ENCODE peak calls at places on chromosome 21, in seven cellular contexts. I is Peyer's patch; Q is body of pancreas; K is hepatocyte; A is transverse colon; M is CD8-positive, alpha-beta T cell; O is fibroblast of lung. T is an unnamed sample.

GRCh38 chr21:35390013-35390776 is 341.1 kb upstream of the RUNX1 start:
- DNase-seq in O (peak; percentile 33), Q (no peak), A (no peak), K (peak; percentile 22), M (no peak), I (no peak), T (no peak)

GRCh38 chr21:22573834-22574233 is 1575.6 kb downstream of the NCAM2 start:
- DNase-seq in K (no peak), O (no peak), I (no peak), A (no peak), Q (no peak), M (no peak), T (no peak)

GRCh38 chr21:31911138-31911907 is 38.5 kb downstream of the HUNK start:
- DNase-seq in A (no peak), O (no peak), Q (no peak), I (no peak), K (peak; percentile 39), M (no peak), T (no peak)

GRCh38 chr21:27519357-27519756 is 552.5 kb upstream of the ADAMTS5 start:
- DNase-seq in Q (no peak), O (peak; percentile 91), I (no peak), A (no peak), K (no peak), M (no peak), T (no peak)

GRCh38 chr21:20789696-20790095 is 208.5 kb upstream of the NCAM2 start:
- DNase-seq in A (no peak), O (peak; percentile 39), Q (no peak), M (no peak), I (no peak), K (no peak), T (no peak)

GRCh38 chr21:25750085-25750484 is 15.3 kb downstream of the GABPA start:
- DNase-seq in K (no peak), O (no peak), I (no peak), M (no peak), Q (no peak), A (no peak), T (no peak)

GRCh38 chr21:41631564-41632461 is 123.9 kb upstream of the TMPRSS2 start:
- DNase-seq in I (peak; percentile 88), K (peak; percentile 41), Q (peak; percentile 41), O (peak; percentile 31), M (no peak), A (peak; percentile 83), T (peak; percentile 84)

GRCh38 chr21:42227909-42228708 is 9.2 kb downstream of the ABCG1 start:
- DNase-seq in I (peak; percentile 98), Q (peak; percentile 50), K (peak; percentile 93), O (peak; percentile 97), A (peak; percentile 95), M (peak; percentile 80), T (peak; percentile 91)

GRCh38 chr21:35298757-35299156 is 249.7 kb upstream of the RUNX1 start:
- DNase-seq in A (no peak), O (no peak), I (no peak), K (no peak), M (no peak), Q (no peak), T (no peak)

GRCh38 chr21:32889596-32889995 is 118.0 kb upstream of the PAXBP1 start:
- DNase-seq in O (no peak), M (no peak), A (no peak), Q (no peak), K (no peak), I (no peak), T (no peak)

GRCh38 chr21:35026617-35027557 is 22.2 kb downstream of the RUNX1 start:
- DNase-seq in A (peak; percentile 71), I (peak; percentile 94), Q (no peak), K (peak; percentile 73), O (peak; percentile 64), M (peak; percentile 80), T (peak; percentile 86)

GRCh38 chr21:35014302-35015044 is 34.6 kb downstream of the RUNX1 start:
- DNase-seq in O (no peak), K (no peak), I (no peak), M (no peak), Q (no peak), A (no peak), T (no peak)

GRCh38 chr21:36847189-36847588 is 119.3 kb downstream of the HLCS start:
- DNase-seq in K (peak; percentile 55), A (no peak), M (no peak), Q (no peak), I (no peak), O (peak; percentile 79), T (no peak)

GRCh38 chr21:42362700-42363099 is 3.6 kb downstream of the TFF1 start:
- DNase-seq in O (no peak), Q (no peak), M (no peak), I (no peak), A (no peak), K (no peak), T (no peak)

GRCh38 chr21:36747815-36748381 is 49.0 kb downstream of the SIM2 start:
- DNase-seq in I (no peak), O (no peak), A (peak; percentile 60), K (peak; percentile 89), M (no peak), Q (peak; percentile 66), T (peak; percentile 61)

GRCh38 chr21:42851812-42852665 is 27.3 kb downstream of the WDR4 start:
- DNase-seq in M (no peak), A (no peak), I (no peak), Q (no peak), O (no peak), K (no peak), T (no peak)

GRCh38 chr21:41208946-41209345 is 41.0 kb downstream of the BACE2 start:
- DNase-seq in Q (no peak), K (no peak), M (no peak), O (no peak), A (no peak), I (no peak), T (no peak)

GRCh38 chr21:28801906-28802305 is 190.8 kb downstream of the LTN1 start:
- DNase-seq in A (no peak), O (peak; percentile 64), Q (no peak), M (no peak), I (no peak), K (no peak), T (no peak)

GRCh38 chr21:31656199-31657095 is 3.0 kb upstream of the SOD1 start:
- DNase-seq in A (no peak), Q (no peak), M (no peak), I (no peak), O (no peak), K (no peak), T (no peak)

GRCh38 chr21:33640697-33641338 is 723 bp downstream of the CRYZL1 start:
- DNase-seq in M (no peak), Q (peak; percentile 27), K (peak; percentile 49), O (peak; percentile 28), A (peak; percentile 23), I (no peak), T (no peak)

GRCh38 chr21:33854604-33855003 is 61.0 kb downstream of the ATP5PO start:
- DNase-seq in A (no peak), O (no peak), Q (no peak), I (no peak), K (no peak), M (no peak), T (no peak)

GRCh38 chr21:34083357-34083756 is 10.0 kb downstream of the MRPS6 start:
- DNase-seq in O (no peak), M (no peak), Q (no peak), K (no peak), A (no peak), I (no peak), T (no peak)

GRCh38 chr21:17730782-17731181 is 88.4 kb downstream of the C21orf91 start:
- DNase-seq in I (no peak), M (no peak), O (no peak), A (no peak), Q (no peak), K (no peak), T (no peak)

GRCh38 chr21:36403713-36404112 is 18.5 kb downstream of the CHAF1B start:
- DNase-seq in Q (no peak), M (no peak), K (no peak), O (no peak), A (no peak), I (no peak), T (no peak)

GRCh38 chr21:32403201-32403701 is 9.3 kb upstream of the EVA1C start:
- DNase-seq in Q (peak; percentile 58), A (peak; percentile 59), K (peak; percentile 83), I (peak; percentile 68), M (peak; percentile 45), O (peak; percentile 82), T (no peak)

GRCh38 chr21:42118121-42118795 is 47.1 kb downstream of the UMODL1 start:
- DNase-seq in M (no peak), Q (no peak), K (no peak), O (no peak), A (no peak), I (no peak), T (no peak)

DNA sequence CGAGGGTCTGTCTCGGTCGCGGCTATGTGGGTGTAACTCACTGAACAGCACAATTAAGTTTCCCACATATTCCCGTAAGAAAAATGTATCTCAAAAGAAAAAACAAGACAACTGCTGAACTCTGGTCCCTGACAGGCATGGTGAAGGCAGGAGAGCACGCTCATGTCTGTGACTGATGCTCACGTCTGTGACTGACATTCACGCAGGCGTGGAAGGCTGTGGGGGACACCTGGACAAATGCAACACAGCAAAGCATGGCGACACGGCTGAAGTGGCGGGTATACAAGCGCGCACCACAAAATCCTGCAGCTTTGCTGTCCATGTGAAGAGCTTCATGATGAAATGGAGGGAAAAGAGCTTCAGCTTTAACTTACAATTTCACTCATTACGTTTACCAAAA is 6.0 kb downstream of the PTTG1IP start:
- DNase-seq in A (no peak), M (no peak), I (no peak), K (no peak), O (no peak), Q (no peak), T (peak; percentile 42)
- H3K4me1 ChIP-seq in A (peaks cover 63% of the 10 kb centered on the region), M (peaks cover 69% of the 10 kb centered on the region), I (peaks cover 4% of the 10 kb centered on the region), K (peaks cover 49% of the 10 kb centered on the region), O (peaks cover 42% of the 10 kb centered on the region), Q (peaks cover 49% of the 10 kb centered on the region), T (peaks cover 69% of the 10 kb centered on the region)

DNA sequence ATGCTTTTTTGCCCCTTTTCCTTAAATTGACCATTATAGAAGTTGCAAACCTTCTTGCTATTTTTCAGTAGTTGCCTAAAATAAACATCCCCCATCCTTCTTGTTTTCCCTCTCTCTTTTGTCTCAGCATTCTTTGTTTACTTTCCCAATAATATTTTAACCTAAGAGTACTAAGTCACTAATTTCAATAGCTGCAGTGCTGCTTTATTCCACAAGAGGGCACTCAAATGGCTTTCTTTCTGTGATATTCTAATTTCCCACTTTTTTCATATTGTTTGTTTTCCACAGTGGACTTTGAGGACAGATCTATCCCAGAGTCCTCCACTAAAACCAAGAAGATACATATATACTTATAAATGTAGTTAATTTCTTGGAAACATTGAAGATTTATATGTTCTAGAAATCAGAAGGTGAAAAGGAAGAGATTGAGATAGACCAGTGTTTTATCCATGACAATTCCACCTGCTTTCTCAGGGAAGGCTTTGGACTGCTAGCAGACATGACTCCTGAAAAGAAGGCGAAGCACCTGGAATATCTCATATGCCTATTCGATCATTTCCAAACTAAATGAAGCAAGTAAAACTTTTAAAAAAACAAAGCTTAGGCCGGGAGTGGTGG is 104.8 kb upstream of the GRIK1 start:
- DNase-seq in K (peak; percentile 50), O (peak; percentile 25), M (no peak), Q (peak; percentile 22), I (peak; percentile 47), A (no peak), T (no peak)
- H3K27ac ChIP-seq in K (no peak overlapping the region), O (no peak overlapping the region), M (no peak overlapping the region), Q (no peak overlapping the region), I (no peak overlapping the region), A (no peak overlapping the region), T (no peak overlapping the region)

GRCh38 chr21:45294509-45295291 is 7.0 kb upstream of the POFUT2 start:
- DNase-seq in O (peak; percentile 100), I (peak; percentile 81), K (peak; percentile 92), A (peak; percentile 78), M (no peak), Q (peak; percentile 45), T (peak; percentile 77)
- H3K4me1 ChIP-seq in O (peaks cover 36% of the 10 kb centered on the region), I (peaks cover 6% of the 10 kb centered on the region), K (peaks cover 45% of the 10 kb centered on the region), A (peaks cover 33% of the 10 kb centered on the region), M (peaks cover 17% of the 10 kb centered on the region), Q (peaks cover 45% of the 10 kb centered on the region), T (peaks cover 36% of the 10 kb centered on the region)

GRCh38 chr21:38037416-38037815 is 121.2 kb upstream of the KCNJ6 start:
- DNase-seq in I (no peak), K (no peak), M (no peak), Q (no peak), O (no peak), A (no peak), T (no peak)
- H3K27ac ChIP-seq in I (no peak overlapping the region), K (no peak overlapping the region), M (no peak overlapping the region), Q (no peak overlapping the region), O (no peak overlapping the region), A (no peak overlapping the region), T (no peak overlapping the region)